ENCODE peak calls at places on chromosomes 7 and 10, in nine cellular contexts. Q is bronchial epithelial cell; E is naive thymus-derived CD4-positive, alpha-beta T cell; K is HL-60; W is uterus; M is transverse colon; Y is mammary epithelial cell; C is NT2/D1; N is AG04450. T is an unnamed sample. For H3K27me3, the result is how much of the 10 kb centered on the place peaks cover.

GRCh38 chr7:21113609-21114416 is 314.1 kb upstream of the SP4 start:
- DNase-seq in E (no peak), C (no peak), N (no peak), W (no peak), M (no peak), Q (no peak), Y (peak), K (no peak), T (no peak)

GRCh38 chr7:108358553-108358952 is 97.7 kb downstream of the NRCAM start:
- DNase-seq in C (peak), M (no peak), W (no peak), E (no peak), N (peak), K (no peak), Y (peak), Q (peak), T (no peak)

GRCh38 chr7:145817687-145818086 is 298.9 kb upstream of the CNTNAP2 start:
- DNase-seq in C (no peak), K (no peak), W (no peak), N (no peak), E (no peak), Q (no peak), Y (no peak), M (no peak), T (no peak)

GRCh38 chr7:12970626-12971025 is 283.2 kb downstream of the ARL4A start:
- DNase-seq in N (no peak), E (no peak), C (no peak), Y (no peak), Q (no peak), M (no peak), K (no peak), W (no peak), T (no peak)

GRCh38 chr10:121131014-121131413 is 279.9 kb downstream of the WDR11 start:
- DNase-seq in N (no peak), Q (no peak), W (no peak), E (no peak), M (no peak), Y (no peak), K (no peak), C (no peak), T (no peak)

GRCh38 chr7:135427166-135427565 is 82.7 kb downstream of the CNOT4 start:
- DNase-seq in E (no peak), Q (no peak), M (no peak), K (no peak), W (no peak), Y (no peak), C (no peak), N (no peak), T (no peak)

GRCh38 chr7:94280836-94281235 is 113.9 kb upstream of the COL1A2 start:
- DNase-seq in Q (no peak), W (no peak), N (no peak), K (no peak), M (no peak), C (no peak), Y (no peak), E (no peak), T (no peak)

GRCh38 chr7:130441408-130441854 is 615 bp upstream of the CEP41 start:
- DNase-seq in W (no peak), Y (peak), C (peak), K (no peak), M (no peak), N (no peak), E (no peak), Q (peak), T (no peak)

GRCh38 chr10:22849077-22849810 is 78.6 kb upstream of the ARMC3 start:
- DNase-seq in N (no peak), K (no peak), E (peak), Q (peak), M (peak), W (peak), C (no peak), Y (peak), T (no peak)

GRCh38 chr7:128831178-128831993 is 1.2 kb downstream of the FLNC start:
- DNase-seq in E (no peak), Y (no peak), Q (no peak), N (no peak), C (peak), M (peak), K (peak), W (peak), T (no peak)

GRCh38 chr10:43196131-43196980 is 58.1 kb downstream of the CSGALNACT2 start:
- DNase-seq in K (no peak), E (no peak), Q (no peak), Y (no peak), C (no peak), M (no peak), N (no peak), W (peak), T (no peak)

GRCh38 chr7:78226059-78226658 is 427.6 kb downstream of the PHTF2 start:
- DNase-seq in Q (peak), Y (peak), K (peak), N (no peak), E (no peak), C (peak), W (no peak), M (peak), T (no peak)

GRCh38 chr10:92970301-92971070 is 90.1 kb upstream of the CYP26C1 start:
- DNase-seq in Y (no peak), W (no peak), E (no peak), Q (no peak), C (no peak), K (no peak), N (no peak), M (no peak), T (no peak)

GRCh38 chr10:26374426-26374825 is 63.7 kb upstream of the APBB1IP start:
- DNase-seq in Q (no peak), E (no peak), C (no peak), N (no peak), M (no peak), K (no peak), Y (no peak), W (no peak), T (no peak)

GRCh38 chr7:76283254-76284159 is 19.0 kb upstream of the HSPB1 start:
- DNase-seq in Y (no peak), W (no peak), K (no peak), Q (no peak), N (no peak), C (no peak), E (no peak), M (no peak), T (no peak)

GRCh38 chr10:93512565-93512964 is 16.2 kb downstream of the CEP55 start:
- DNase-seq in K (no peak), Q (peak), N (peak), E (no peak), M (no peak), W (no peak), Y (no peak), C (no peak), T (no peak)

GRCh38 chr7:151375530-151376217 is 34.1 kb downstream of the NUB1 start:
- DNase-seq in Y (no peak), K (no peak), W (peak), E (no peak), M (no peak), N (no peak), C (no peak), Q (no peak), T (no peak)

GRCh38 chr7:44431091-44431608 is 59.3 kb downstream of the NUDCD3 start:
- DNase-seq in C (no peak), K (no peak), Q (no peak), E (peak), Y (no peak), W (no peak), M (peak), N (no peak), T (no peak)

GRCh38 chr7:76294344-76295024 is 8.0 kb upstream of the HSPB1 start:
- DNase-seq in E (no peak), Y (peak), M (peak), K (peak), N (peak), W (peak), Q (peak), C (no peak), T (no peak)

GRCh38 chr10:10942441-10942840 is 75.2 kb upstream of the CELF2 start:
- DNase-seq in E (no peak), M (no peak), Y (no peak), Q (peak), K (no peak), N (no peak), W (no peak), C (no peak), T (no peak)

GRCh38 chr7:29044529-29044928 is 86.4 kb upstream of the TRIL start:
- DNase-seq in Q (no peak), M (no peak), K (no peak), E (no peak), N (no peak), Y (no peak), W (no peak), C (no peak), T (no peak)

GRCh38 chr7:39749177-39749576 is 125.8 kb downstream of the RALA start:
- DNase-seq in M (no peak), K (no peak), Q (peak), Y (peak), W (no peak), C (no peak), N (no peak), E (no peak), T (no peak)

GRCh38 chr10:73931767-73932624 is 21.1 kb downstream of the PLAU start:
- DNase-seq in N (no peak), Y (peak), M (no peak), Q (peak), K (peak), E (no peak), W (no peak), C (no peak), T (peak)

GRCh38 chr10:86222687-86223086 is 143.9 kb downstream of the GRID1 start:
- DNase-seq in Q (no peak), N (no peak), K (no peak), C (no peak), M (no peak), Y (no peak), W (no peak), E (no peak), T (no peak)

GRCh38 chr10:113326160-113327111 is 226.4 kb upstream of the HABP2 start:
- DNase-seq in C (peak), W (peak), K (peak), M (peak), E (no peak), Q (peak), N (no peak), Y (peak), T (no peak)

GRCh38 chr7:31517103-31517502 is 3.2 kb downstream of the ITPRID1 start:
- DNase-seq in C (no peak), E (no peak), Q (no peak), W (no peak), Y (no peak), N (no peak), M (no peak), K (no peak), T (no peak)

GRCh38 chr7:18936265-18936664 is 181.2 kb downstream of the TWIST1 start:
- DNase-seq in Q (no peak), E (no peak), M (no peak), K (no peak), C (no peak), W (no peak), Y (no peak), N (no peak), T (no peak)

GRCh38 chr10:78543749-78544446 is 510.2 kb downstream of the RPS24 start:
- DNase-seq in M (peak), Q (no peak), K (no peak), Y (no peak), E (no peak), W (peak), C (no peak), N (peak), T (no peak)

GRCh38 chr10:61673360-61673759 is 10.6 kb downstream of the CABCOCO1 start:
- DNase-seq in K (no peak), M (no peak), W (no peak), C (no peak), Q (no peak), Y (no peak), E (no peak), N (no peak), T (no peak)

GRCh38 chr7:157873664-157874063 is 536.9 kb downstream of the DNAJB6 start:
- DNase-seq in K (no peak), Q (no peak), E (no peak), M (no peak), N (no peak), C (no peak), W (no peak), Y (no peak), T (no peak)

GRCh38 chr7:65477326-65477725 is 103.7 kb downstream of the ZNF92 start:
- DNase-seq in Q (no peak), M (no peak), Y (no peak), K (no peak), N (no peak), W (no peak), C (peak), E (no peak), T (no peak)

GRCh38 chr7:73452999-73453635 is 19.5 kb downstream of the FZD9 start:
- DNase-seq in M (no peak), C (no peak), E (no peak), K (no peak), W (no peak), Q (no peak), N (no peak), Y (no peak), T (no peak)
- H3K27me3 ChIP-seq in M (under half), C (under half), E (under half), K (under half), W (under half), Q (under half), N (under half), Y (under half), T (under half)

DNA sequence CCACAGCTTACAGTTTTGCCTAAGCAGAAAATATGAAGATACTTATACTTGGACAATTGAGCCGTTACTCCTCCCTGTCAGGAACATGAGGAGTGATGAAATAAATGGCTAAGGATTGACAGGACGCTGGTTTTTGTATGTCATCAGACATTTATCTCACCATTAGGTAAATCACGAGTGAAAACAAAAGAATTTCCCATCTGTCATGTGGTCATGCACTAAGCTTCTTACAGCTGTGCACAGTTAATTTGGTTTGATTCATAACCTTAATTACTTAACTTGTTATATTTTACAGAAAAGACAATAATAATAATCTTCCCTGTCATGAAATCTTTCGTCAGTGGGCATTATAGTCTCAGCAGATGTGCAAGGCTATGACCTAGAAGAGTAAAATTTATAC is 266.5 kb downstream of the HGF start:
- DNase-seq in N (no peak), E (no peak), K (no peak), Q (no peak), Y (no peak), C (no peak), M (no peak), W (no peak), T (no peak)
- H3K4me3 ChIP-seq in N (no peak), E (no peak), K (no peak), Q (no peak), Y (no peak), C (no peak), M (no peak), W (no peak), T (no peak)

GRCh38 chr7:27098493-27099223 is 2.9 kb upstream of the HOXA1 start:
- DNase-seq in E (no peak), C (no peak), K (no peak), N (no peak), M (peak), Y (peak), W (peak), Q (no peak), T (no peak)

GRCh38 chr7:27095897-27096755 is at the start of gene HOXA1:
- DNase-seq in Y (peak), C (no peak), Q (peak), E (peak), K (peak), N (peak), M (peak), W (peak), T (peak)

GRCh38 chr7:27096756-27097514 is 1.1 kb upstream of the HOXA1 start:
- DNase-seq in W (peak), Y (peak), N (no peak), M (peak), K (peak), Q (no peak), C (no peak), E (no peak), T (no peak)

GRCh38 chr7:27099224-27099838 is 3.2 kb downstream of the HOXA2 start:
- DNase-seq in Y (peak), K (no peak), E (no peak), Q (no peak), W (no peak), N (no peak), C (no peak), M (no peak), T (no peak)

GRCh38 chr7:27097686-27098492 is 2.1 kb upstream of the HOXA1 start:
- DNase-seq in E (no peak), N (no peak), K (no peak), C (no peak), Y (peak), M (no peak), W (no peak), Q (peak), T (no peak)
- H3K27me3 ChIP-seq in E (under half), N (under half), K (under half), C (half or more), Y (under half), M (under half), W (under half), Q (under half), T (under half)

GRCh38 chr10:122391875-122392274 is 17.4 kb downstream of the PLEKHA1 start:
- DNase-seq in W (no peak), Q (no peak), C (no peak), M (no peak), E (no peak), K (no peak), N (no peak), Y (no peak), T (no peak)
- H3K4me3 ChIP-seq in W (no peak), Q (no peak), C (no peak), M (no peak), E (no peak), K (no peak), N (no peak), Y (no peak), T (no peak)

GRCh38 chr10:101046332-101047238 is 15.2 kb upstream of the KAZALD1 start:
- DNase-seq in Y (no peak), M (no peak), N (no peak), Q (no peak), E (no peak), W (no peak), C (no peak), K (no peak), T (no peak)

GRCh38 chr10:101047268-101047667 is 14.5 kb upstream of the KAZALD1 start:
- DNase-seq in W (no peak), E (no peak), Y (no peak), C (no peak), Q (no peak), K (no peak), N (no peak), M (no peak), T (no peak)

GRCh38 chr10:101052285-101052684 is 9.5 kb upstream of the KAZALD1 start:
- DNase-seq in Q (peak), Y (peak), N (no peak), E (no peak), K (no peak), C (no peak), M (no peak), W (no peak), T (no peak)

GRCh38 chr10:101050206-101051069 is 11.4 kb upstream of the KAZALD1 start:
- DNase-seq in Y (no peak), E (peak), W (no peak), K (peak), Q (no peak), N (no peak), C (no peak), M (peak), T (peak)

GRCh38 chr10:101047961-101048892 is 13.6 kb upstream of the KAZALD1 start:
- DNase-seq in Q (no peak), W (no peak), C (no peak), M (peak), N (no peak), E (no peak), Y (no peak), K (no peak), T (no peak)
- H3K27me3 ChIP-seq in Q (under half), W (under half), C (under half), M (under half), N (under half), E (under half), Y (under half), K (under half), T (under half)